ENCODE peak calls at places on chromosomes 11 and 22, in five cellular contexts. I is OCI-LY7, Y is tibial artery, E is ovary, Q is pancreas. M is an unnamed sample. For H3K4me1, the result is how much of the 10 kb centered on the place peaks cover.

GRCh38 chr11:103699216-103699615 is 337.2 kb upstream of the DDI1 start:
- DNase-seq in Y (no peak), I (no peak), Q (no peak), E (no peak), M (no peak)

GRCh38 chr22:46484861-46485595 is 52.4 kb downstream of the CELSR1 start:
- DNase-seq in I (no peak), E (no peak), Q (no peak), Y (no peak), M (peak)

GRCh38 chr22:27801616-27802388 is at the start of gene MN1:
- DNase-seq in I (no peak), Y (no peak), Q (no peak), E (peak), M (peak)

GRCh38 chr22:42286205-42286604 is 15.8 kb upstream of the TCF20 start:
- DNase-seq in I (peak), E (no peak), Q (no peak), Y (no peak), M (no peak)

GRCh38 chr11:68673991-68674390 is 10.4 kb upstream of the GAL start:
- DNase-seq in Q (no peak), E (no peak), I (no peak), Y (no peak), M (no peak)

GRCh38 chr11:122406466-122406865 is 249.1 kb upstream of the UBASH3B start:
- DNase-seq in I (no peak), Q (no peak), E (no peak), Y (no peak), M (no peak)

GRCh38 chr11:31262761-31263160 is 106.8 kb downstream of the DCDC1 start:
- DNase-seq in I (no peak), E (no peak), Q (no peak), Y (no peak), M (no peak)

GRCh38 chr22:46052801-46053562 is 76.0 kb upstream of the WNT7B start:
- DNase-seq in Q (peak), I (peak), Y (peak), E (no peak), M (no peak)

GRCh38 chr11:68931911-68932310 is 28.2 kb downstream of the IGHMBP2 start:
- DNase-seq in Q (no peak), Y (no peak), I (no peak), E (no peak), M (no peak)

GRCh38 chr11:14179126-14179820 is 179.7 kb downstream of the RRAS2 start:
- DNase-seq in Q (no peak), Y (no peak), I (no peak), E (no peak), M (peak)

GRCh38 chr22:42160830-42161696 is 30.5 kb upstream of the CYP2D6 start:
- DNase-seq in Q (no peak), Y (no peak), E (no peak), I (no peak), M (no peak)

GRCh38 chr11:129951201-129951882 is 51.3 kb downstream of the PRDM10 start:
- DNase-seq in Y (no peak), Q (no peak), E (no peak), I (peak), M (no peak)

GRCh38 chr11:8747173-8747572 is 64.6 kb downstream of the RPL27A start:
- DNase-seq in I (no peak), Y (no peak), Q (no peak), E (no peak), M (no peak)

GRCh38 chr11:92180664-92181251 is 43.9 kb upstream of the FAT3 start:
- DNase-seq in E (no peak), Q (no peak), Y (no peak), I (no peak), M (peak)

GRCh38 chr11:31412946-31413345 is 43.3 kb downstream of the DNAJC24 start:
- DNase-seq in Y (no peak), I (no peak), Q (no peak), E (no peak), M (no peak)

GRCh38 chr22:22215659-22216449 is 28.7 kb upstream of the VPREB1 start:
- DNase-seq in E (no peak), I (no peak), Q (no peak), Y (no peak), M (no peak)

GRCh38 chr11:72326151-72326842 is 82.3 kb upstream of the PHOX2A start:
- DNase-seq in E (no peak), Y (no peak), I (no peak), Q (no peak), M (no peak)

GRCh38 chr11:23988381-23989006 is 508.4 kb upstream of the LUZP2 start:
- DNase-seq in Q (no peak), E (no peak), Y (no peak), I (no peak), M (no peak)

GRCh38 chr22:19103881-19104821 is 18.1 kb downstream of the DGCR2 start:
- DNase-seq in Y (no peak), E (no peak), Q (peak), I (no peak), M (no peak)

GRCh38 chr22:19107730-19108074 is 14.5 kb downstream of the DGCR2 start:
- DNase-seq in I (no peak), E (no peak), Q (no peak), Y (no peak), M (no peak)

GRCh38 chr22:19105456-19105855 is 16.8 kb downstream of the DGCR2 start:
- DNase-seq in I (no peak), Y (no peak), Q (no peak), E (no peak), M (no peak)

GRCh38 chr22:19106886-19107729 is 15.1 kb downstream of the DGCR2 start:
- DNase-seq in Y (no peak), E (no peak), I (no peak), Q (no peak), M (no peak)

GRCh38 chr22:19105867-19106802 is 16.1 kb downstream of the DGCR2 start:
- DNase-seq in Y (no peak), Q (peak), E (no peak), I (peak), M (no peak)
- TF ChIP-seq CTCF in Y (no peak), Q (no peak), E (no peak), I (peak), M (peak)

DNA sequence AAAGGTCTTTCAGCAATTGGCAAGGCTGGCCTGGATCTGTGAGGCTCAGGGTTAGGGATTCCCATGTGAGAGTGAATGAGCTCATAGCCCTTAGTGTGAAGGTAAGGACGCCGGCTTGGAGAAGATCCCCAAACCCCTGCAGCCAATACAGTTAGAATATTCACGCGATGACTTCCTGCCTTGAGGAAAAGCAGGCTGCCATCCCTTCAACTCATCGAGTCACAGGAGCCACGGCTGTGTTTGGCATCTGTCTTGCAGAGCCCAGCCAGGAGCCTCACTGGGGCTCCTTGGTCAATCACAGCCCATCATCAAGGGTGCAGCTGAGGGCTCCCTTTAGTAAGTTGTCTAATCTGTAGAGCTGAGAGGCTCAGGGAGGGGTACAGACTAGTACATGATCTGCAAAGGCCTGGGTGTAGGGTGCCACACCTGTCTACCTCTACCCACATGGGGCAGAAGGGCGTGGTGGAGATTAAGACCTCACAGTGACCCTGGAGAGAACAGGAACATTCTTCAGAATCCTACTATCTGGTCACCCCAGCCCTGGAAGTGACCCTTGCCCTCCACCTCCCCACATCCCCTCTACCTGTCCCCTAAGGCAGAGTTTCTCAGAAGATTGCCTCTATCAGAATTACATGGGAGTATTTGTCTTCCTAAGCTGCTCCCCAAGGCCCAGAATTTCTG is 18.5 kb downstream of the IL10RA start:
- DNase-seq in E (no peak), Q (no peak), Y (no peak), I (no peak), M (no peak)
- H3K4me1 ChIP-seq in E (under half), Q (under half), Y (under half), I (half or more), M (under half)

GRCh38 chr11:18617688-18618340 is 16.3 kb downstream of the SPTY2D1 start:
- DNase-seq in Q (no peak), Y (no peak), E (no peak), I (no peak), M (no peak)
- H3K27ac ChIP-seq in Q (peak), Y (peak), E (peak), I (no peak), M (peak)

GRCh38 chr11:74694136-74694535 is 37.1 kb downstream of the CHRDL2 start:
- DNase-seq in Y (no peak), I (no peak), E (no peak), Q (no peak), M (no peak)
- TF ChIP-seq CTCF in Y (no peak), I (no peak), E (no peak), Q (no peak), M (no peak)

GRCh38 chr11:120125509-120125908 is 12.4 kb downstream of the TRIM29 start:
- DNase-seq in E (no peak), Y (no peak), I (no peak), Q (no peak), M (no peak)
- H3K4me1 ChIP-seq in E (under half), Y (under half), I (under half), Q (under half), M (under half)

GRCh38 chr11:64802370-64803162 is 448 bp downstream of the MAP4K2 start:
- DNase-seq in Y (peak), I (peak), Q (no peak), E (no peak), M (no peak)
- H3K27ac ChIP-seq in Y (peak), I (peak), Q (no peak), E (peak), M (peak)

M was measured in hepatocyte.